ENCODE peak calls at places on chromosomes 3 and 15, in six cellular contexts. W, A, M, T, S and F are unnamed samples.

GRCh38 chr3:65636326-65636725 is 402.4 kb downstream of the MAGI1 start:
- DNase-seq in A (no peak), W (no peak), M (no peak), S (no peak), T (no peak), F (no peak)

GRCh38 chr3:173652093-173652492 is 254.5 kb downstream of the NLGN1 start:
- DNase-seq in T (no peak), S (no peak), M (no peak), W (no peak), A (no peak), F (no peak)

GRCh38 chr3:194938845-194939531 is 253.3 kb downstream of the FAM43A start:
- DNase-seq in A (no peak), T (no peak), S (peak; percentile 32), W (no peak), M (no peak), F (no peak)

GRCh38 chr15:101035611-101036010 is 116.5 kb downstream of the LRRK1 start:
- DNase-seq in W (no peak), S (no peak), T (no peak), A (no peak), M (peak; percentile 40), F (no peak)

GRCh38 chr3:190044142-190044541 is 76.6 kb downstream of the P3H2 start:
- DNase-seq in S (no peak), A (no peak), T (no peak), M (no peak), W (no peak), F (no peak)

GRCh38 chr15:77696006-77696631 is 63.4 kb upstream of the LINGO1 start:
- DNase-seq in W (no peak), S (no peak), T (no peak), A (no peak), M (no peak), F (no peak)

GRCh38 chr3:34919025-34919424 is 720.3 kb upstream of the ARPP21 start:
- DNase-seq in T (no peak), M (no peak), A (no peak), S (no peak), W (no peak), F (no peak)

GRCh38 chr3:48018841-48019240 is 2.6 kb upstream of the MAP4 start:
- DNase-seq in T (no peak), W (no peak), A (peak; percentile 12), S (no peak), M (no peak), F (no peak)

GRCh38 chr3:183503738-183504137 is 51.8 kb downstream of the KLHL6 start:
- DNase-seq in T (no peak), M (no peak), W (no peak), S (no peak), A (no peak), F (peak; percentile 41)

GRCh38 chr15:67690936-67691335 is 134.4 kb upstream of the SKOR1 start:
- DNase-seq in W (no peak), A (peak; percentile 44), M (no peak), S (no peak), T (no peak), F (no peak)
- TF ChIP-seq CREB1 in W (no peak), A (no peak), M (no peak), S (no peak), T (no peak), F (no peak)

GRCh38 chr3:127367593-127367992 is 79.7 kb upstream of the PRR20G start:
- DNase-seq in M (no peak), S (no peak), W (no peak), A (no peak), T (no peak), F (no peak)

GRCh38 chr3:127366383-127366782 is 78.5 kb upstream of the PRR20G start:
- DNase-seq in W (peak; percentile 33), S (no peak), T (no peak), A (no peak), M (peak; percentile 1), F (peak; percentile 42)

GRCh38 chr3:127363171-127363570 is 75.3 kb upstream of the PRR20G start:
- DNase-seq in A (no peak), S (no peak), T (no peak), M (no peak), W (no peak), F (no peak)

GRCh38 chr3:127368186-127369032 is 80.6 kb upstream of the PRR20G start:
- DNase-seq in S (no peak), T (no peak), W (no peak), A (no peak), M (no peak), F (no peak)

DNA sequence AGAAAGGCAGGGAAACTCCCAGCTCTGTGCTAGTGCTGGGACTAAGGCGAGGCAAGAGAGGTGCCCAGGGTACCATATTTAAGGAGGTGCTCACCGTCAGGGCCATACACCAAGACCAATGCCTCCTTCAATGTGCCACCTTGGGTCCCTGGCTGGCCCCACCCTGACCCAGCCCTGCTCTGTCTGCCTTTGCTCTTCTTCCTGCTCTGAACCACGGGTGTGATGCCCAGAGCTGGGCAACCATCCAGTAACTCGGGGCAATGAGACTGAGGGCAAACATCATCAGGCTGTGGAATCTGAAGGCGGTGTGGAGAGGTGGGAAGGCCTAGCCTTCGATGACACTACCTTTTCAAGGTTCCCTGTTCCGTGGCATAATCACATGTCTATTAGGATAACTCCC is 77.5 kb upstream of the PRR20G start:
- DNase-seq in W (no peak), A (no peak), M (no peak), S (no peak), T (no peak), F (no peak)
- TF ChIP-seq CREB1 in W (no peak), A (no peak), M (no peak), S (no peak), T (no peak), F (no peak)

DNA sequence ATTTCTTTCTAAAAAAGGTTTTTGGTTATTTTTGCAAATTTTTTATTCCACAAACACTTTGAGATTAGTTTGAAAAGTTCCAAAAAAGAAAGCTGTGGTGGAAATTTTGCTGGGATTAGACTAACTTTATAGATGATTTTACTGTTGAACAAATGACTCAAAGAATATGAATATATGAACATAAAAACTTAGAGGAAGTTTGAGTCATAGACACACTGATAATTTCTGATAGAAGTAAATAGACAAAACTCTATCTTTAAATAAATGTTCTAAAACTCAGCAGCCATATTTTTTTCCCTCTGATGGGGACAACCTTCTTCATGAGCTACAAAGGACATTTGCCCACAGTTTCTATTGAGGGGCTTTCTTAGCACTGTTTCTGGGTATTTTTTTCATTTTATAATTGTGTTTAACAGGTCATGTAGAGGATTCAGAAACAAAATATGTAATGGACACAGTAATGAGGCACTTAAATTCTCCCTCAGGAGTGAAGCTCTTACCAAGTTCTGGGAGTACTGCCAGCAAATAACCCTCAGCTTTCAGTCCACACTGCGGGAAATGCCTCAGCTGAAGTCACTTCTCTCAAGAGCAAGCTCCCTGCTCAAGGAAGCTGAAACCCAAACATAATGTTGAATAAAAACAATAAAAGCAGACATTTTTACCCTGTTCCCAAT is 157.6 kb downstream of the NFKBIZ start:
- DNase-seq in M (no peak), A (no peak), T (no peak), S (no peak), W (no peak), F (no peak)
- TF ChIP-seq CREB1 in M (no peak), A (no peak), T (no peak), S (no peak), W (no peak), F (no peak)

GRCh38 chr3:99923873-99924272 is 106.2 kb downstream of the CMSS1 start:
- DNase-seq in A (peak; percentile 85), T (no peak), M (no peak), S (no peak), W (no peak), F (no peak)

GRCh38 chr3:99919694-99920093 is 102.0 kb downstream of the CMSS1 start:
- DNase-seq in S (no peak), T (no peak), A (no peak), M (no peak), W (no peak), F (no peak)

GRCh38 chr3:99920530-99921376 is 103.1 kb downstream of the CMSS1 start:
- DNase-seq in S (no peak), T (peak; percentile 15), W (peak; percentile 23), A (peak; percentile 97), M (no peak), F (peak; percentile 50)

GRCh38 chr3:99921986-99922385 is 104.3 kb downstream of the CMSS1 start:
- DNase-seq in W (no peak), A (no peak), S (no peak), M (no peak), T (no peak), F (no peak)

GRCh38 chr3:99921377-99921695 is 103.7 kb downstream of the CMSS1 start:
- DNase-seq in M (no peak), T (no peak), W (no peak), S (no peak), A (no peak), F (no peak)
- TF ChIP-seq CREB1 in M (no peak), T (no peak), W (no peak), S (no peak), A (no peak), F (no peak)

GRCh38 chr3:3088066-3088465 is 22.1 kb downstream of the IL5RA start:
- DNase-seq in A (no peak), W (no peak), S (no peak), T (no peak), M (no peak), F (no peak)
- TF ChIP-seq CREB1 in A (no peak), W (no peak), S (no peak), T (no peak), M (no peak), F (no peak)

GRCh38 chr3:13079051-13079450 is 5.8 kb upstream of the IQSEC1 start:
- DNase-seq in M (no peak), S (no peak), T (no peak), W (no peak), A (no peak), F (no peak)

GRCh38 chr3:13076255-13076654 is 3.0 kb upstream of the IQSEC1 start:
- DNase-seq in M (no peak), W (no peak), T (no peak), A (no peak), S (no peak), F (no peak)

GRCh38 chr3:13079510-13079909 is 6.3 kb upstream of the IQSEC1 start:
- DNase-seq in A (no peak), T (no peak), M (no peak), W (no peak), S (no peak), F (no peak)

GRCh38 chr3:13078158-13078905 is 5.1 kb upstream of the IQSEC1 start:
- DNase-seq in T (no peak), A (no peak), M (no peak), W (no peak), S (no peak), F (no peak)

GRCh38 chr3:13077431-13078157 is 4.4 kb upstream of the IQSEC1 start:
- DNase-seq in W (no peak), M (no peak), S (no peak), A (no peak), T (no peak), F (no peak)
- TF ChIP-seq CREB1 in W (no peak), M (no peak), S (no peak), A (no peak), T (no peak), F (no peak)